ENCODE peak calls at places on chromosome 11, in ten cellular contexts. L is anterior cingulate cortex; N is SW 1271; Y is stomach; T is HuH-7; G is endothelial cell; P is T-helper 9 cell; C is germinal center; H is NCI-H774; B is activated CD4-positive, alpha-beta T cell treated with anti-CD3 and anti-CD28 coated beads, Interleukin-2, amount 10 ng/mL, durations not matched to agents 7 days and 5 days. X is an unnamed sample.

GRCh38 chr11:105960252-105961245 is 61.5 kb downstream of the MSANTD4 start:
- DNase-seq in L (no peak), N (no peak), Y (no peak), T (peak; percentile 15), G (no peak), P (no peak), C (no peak), H (no peak), B (no peak), X (no peak)

GRCh38 chr11:128624269-128625170 is 37.2 kb upstream of the ETS1 start:
- DNase-seq in L (no peak), N (no peak), Y (peak; percentile 77), T (no peak), G (no peak), P (peak; percentile 67), C (peak; percentile 89), H (no peak), B (peak; percentile 56), X (no peak)

GRCh38 chr11:61701298-61701993 is 21.3 kb downstream of the DAGLA start:
- DNase-seq in L (no peak), N (no peak), Y (no peak), T (peak; percentile 87), G (peak; percentile 61), P (no peak), C (no peak), H (no peak), B (no peak), X (peak; percentile 22)

GRCh38 chr11:14554959-14555358 is 34.8 kb upstream of the PSMA1 start:
- DNase-seq in L (no peak), N (no peak), Y (no peak), T (no peak), G (no peak), P (no peak), C (no peak), H (no peak), B (peak; percentile 63), X (no peak)

GRCh38 chr11:995752-996420 is 40.6 kb downstream of the MUC6 start:
- DNase-seq in L (no peak), N (no peak), Y (no peak), T (no peak), G (no peak), P (no peak), C (no peak), H (no peak), B (no peak), X (no peak)

GRCh38 chr11:2122222-2122906 is 16.8 kb downstream of the IGF2 start:
- DNase-seq in L (no peak), N (no peak), Y (no peak), T (peak; percentile 62), G (no peak), P (no peak), C (no peak), H (no peak), B (no peak), X (no peak)

GRCh38 chr11:66546368-66546965 is at the start of gene ACTN3:
- DNase-seq in L (no peak), N (no peak), Y (no peak), T (peak; percentile 95), G (peak; percentile 15), P (peak; percentile 15), C (no peak), H (no peak), B (peak; percentile 29), X (no peak)

GRCh38 chr11:113131036-113131775 is 170.0 kb downstream of the NCAM1 start:
- DNase-seq in L (no peak), N (no peak), Y (no peak), T (no peak), G (no peak), P (no peak), C (no peak), H (no peak), B (no peak), X (no peak)

GRCh38 chr11:117887431-117888139 is 11.1 kb upstream of the FXYD6 start:
- DNase-seq in L (no peak), N (no peak), Y (no peak), T (no peak), G (no peak), P (no peak), C (no peak), H (no peak), B (no peak), X (no peak)

GRCh38 chr11:70504246-70505020 is 106.1 kb downstream of the CTTN start:
- DNase-seq in L (no peak), N (no peak), Y (no peak), T (no peak), G (no peak), P (no peak), C (no peak), H (no peak), B (no peak), X (no peak)

GRCh38 chr11:115659061-115659963 is 155.1 kb upstream of the CADM1 start:
- DNase-seq in L (no peak), N (no peak), Y (no peak), T (no peak), G (peak; percentile 59), P (no peak), C (no peak), H (peak; percentile 61), B (no peak), X (no peak)

GRCh38 chr11:6202036-6202435 is 3.0 kb downstream of the OR52W1 start:
- DNase-seq in L (no peak), N (no peak), Y (no peak), T (no peak), G (no peak), P (no peak), C (no peak), H (no peak), B (no peak), X (no peak)

GRCh38 chr11:22510010-22510409 is 115.6 kb downstream of the FANCF start:
- DNase-seq in L (no peak), N (no peak), Y (no peak), T (no peak), G (no peak), P (no peak), C (no peak), H (no peak), B (no peak), X (no peak)